ENCODE peak calls at places on chromosome 9, in eight cellular contexts. E, H, Q, N, W, K, C and V are unnamed samples.

GRCh38 chr9:98864257-98865180 is 57.0 kb downstream of the GALNT12 start:
- DNase-seq in Q (no peak), W (no peak), N (no peak), E (peak; percentile 59), K (no peak), C (peak; percentile 72), H (no peak), V (no peak)

GRCh38 chr9:99162759-99163364 is 57.9 kb downstream of the TGFBR1 start:
- DNase-seq in H (peak; percentile 51), C (peak; percentile 68), E (peak; percentile 70), N (no peak), K (no peak), Q (peak; percentile 22), W (peak; percentile 61), V (no peak)

GRCh38 chr9:86856259-86856658 is 91.0 kb downstream of the GAS1 start:
- DNase-seq in E (no peak), H (no peak), Q (no peak), K (no peak), N (no peak), W (no peak), C (peak; percentile 21), V (no peak)

GRCh38 chr9:13552606-13553215 is 273.2 kb upstream of the MPDZ start:
- DNase-seq in E (no peak), K (no peak), N (no peak), C (no peak), H (peak; percentile 12), Q (no peak), W (no peak), V (no peak)

GRCh38 chr9:122954253-122954691 is 13.5 kb downstream of the RABGAP1 start:
- DNase-seq in Q (no peak), E (peak; percentile 53), K (no peak), H (peak; percentile 63), N (no peak), C (peak; percentile 74), W (no peak), V (no peak)

GRCh38 chr9:128160603-128160987 is 530 bp downstream of the BBLN start:
- DNase-seq in N (peak; percentile 28), K (peak; percentile 64), Q (no peak), C (no peak), W (peak; percentile 67), E (no peak), H (no peak), V (no peak)

GRCh38 chr9:130128782-130129424 is 43.3 kb upstream of the NCS1 start:
- DNase-seq in K (peak; percentile 64), W (peak; percentile 88), H (peak; percentile 46), N (peak; percentile 39), Q (no peak), C (peak; percentile 94), E (peak; percentile 91), V (peak; percentile 75)

GRCh38 chr9:136385015-136385414 is 11.5 kb upstream of the CARD9 start:
- DNase-seq in Q (no peak), C (no peak), E (no peak), N (no peak), W (peak; percentile 37), H (no peak), K (no peak), V (no peak)

GRCh38 chr9:34522091-34522887 is 501 bp downstream of the ENHO start:
- DNase-seq in E (no peak), W (peak; percentile 35), H (no peak), Q (no peak), C (no peak), K (no peak), N (no peak), V (peak; percentile 76)

GRCh38 chr9:36813149-36813548 is 220.9 kb downstream of the PAX5 start:
- DNase-seq in H (no peak), K (no peak), C (no peak), E (no peak), W (no peak), Q (no peak), N (no peak), V (no peak)

GRCh38 chr9:16705121-16705604 is 165.3 kb downstream of the BNC2 start:
- DNase-seq in K (peak; percentile 90), Q (no peak), C (peak; percentile 95), N (peak; percentile 66), H (peak; percentile 95), W (no peak), E (peak; percentile 100), V (peak; percentile 97)

GRCh38 chr9:94639996-94640376 is 668 bp upstream of the FBP1 start:
- DNase-seq in K (no peak), C (no peak), Q (no peak), H (peak; percentile 55), E (no peak), W (no peak), N (peak; percentile 25), V (no peak)

GRCh38 chr9:79573697-79573976 is 1.9 kb downstream of the TLE4 start:
- DNase-seq in C (no peak), H (peak; percentile 38), N (no peak), K (no peak), W (no peak), E (peak; percentile 28), Q (no peak), V (no peak)

GRCh38 chr9:116000748-116001329 is 152.8 kb upstream of the PAPPA start:
- DNase-seq in K (no peak), E (peak; percentile 50), H (peak; percentile 40), N (peak; percentile 8), C (peak; percentile 50), W (peak; percentile 24), Q (peak; percentile 48), V (no peak)

GRCh38 chr9:81589392-81589791 is 100.0 kb downstream of the TLE1 start:
- DNase-seq in C (no peak), E (no peak), N (no peak), Q (no peak), W (no peak), K (no peak), H (no peak), V (peak; percentile 20)

GRCh38 chr9:32665101-32665500 is 29.6 kb upstream of the TAF1L start:
- DNase-seq in E (peak; percentile 35), K (no peak), C (peak; percentile 26), N (no peak), Q (no peak), H (peak; percentile 88), W (no peak), V (no peak)

GRCh38 chr9:116861321-116861720 is 174.2 kb downstream of the TRIM32 start:
- DNase-seq in W (no peak), K (no peak), Q (no peak), N (no peak), E (no peak), C (no peak), H (no peak), V (no peak)

GRCh38 chr9:37105169-37105750 is 15.1 kb upstream of the ZCCHC7 start:
- DNase-seq in Q (no peak), K (no peak), C (no peak), W (no peak), N (no peak), E (no peak), H (no peak), V (no peak)

GRCh38 chr9:135448570-135449180 is 30.9 kb upstream of the PPP1R26 start:
- DNase-seq in N (no peak), E (peak; percentile 18), Q (no peak), K (no peak), H (no peak), C (no peak), W (no peak), V (no peak)

GRCh38 chr9:123478967-123479602 is 123.1 kb downstream of the CRB2 start:
- DNase-seq in E (no peak), K (no peak), H (no peak), C (no peak), W (no peak), N (no peak), Q (no peak), V (no peak)

GRCh38 chr9:69949396-69949795 is 94.3 kb upstream of the MAMDC2 start:
- DNase-seq in E (peak; percentile 60), Q (no peak), N (no peak), H (no peak), K (no peak), W (no peak), C (peak; percentile 75), V (peak; percentile 55)

GRCh38 chr9:80157561-80157983 is 585.8 kb downstream of the TLE4 start:
- DNase-seq in N (no peak), K (no peak), E (peak; percentile 53), C (peak; percentile 23), W (no peak), Q (no peak), H (no peak), V (no peak)

GRCh38 chr9:36862206-36863145 is 171.6 kb downstream of the PAX5 start:
- DNase-seq in N (peak; percentile 46), W (peak; percentile 40), H (peak; percentile 41), Q (peak; percentile 38), K (peak; percentile 30), E (peak; percentile 50), C (peak; percentile 65), V (peak; percentile 71)

GRCh38 chr9:134067904-134068741 is at the start of gene BRD3:
- DNase-seq in Q (peak; percentile 71), K (peak; percentile 90), N (peak; percentile 88), C (peak; percentile 89), H (peak; percentile 85), E (peak; percentile 81), W (peak; percentile 91), V (peak; percentile 94)
- TF ChIP-seq CTCF in Q (no peak), K (no peak), N (no peak), C (no peak), H (no peak), E (no peak), W (no peak), V (peak; percentile 3)

DNA sequence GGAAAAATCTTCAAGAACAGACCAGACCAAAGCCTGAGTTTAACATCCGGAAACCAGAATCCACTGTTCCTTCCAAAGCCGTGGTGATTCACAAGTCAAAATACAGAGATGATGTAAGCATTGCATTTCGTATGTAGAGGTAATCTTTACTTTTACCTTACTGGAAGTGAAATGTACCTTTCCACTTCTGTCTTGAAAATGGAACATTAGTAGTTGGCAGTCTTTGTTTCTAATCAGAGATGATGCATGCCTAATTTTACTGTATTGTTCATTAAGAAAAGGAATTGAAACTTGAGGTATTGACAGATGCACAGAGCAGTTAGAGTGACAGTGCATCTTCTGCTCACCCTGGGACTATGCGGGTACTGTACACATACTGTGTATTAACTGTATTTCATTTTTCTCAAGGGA is 34.6 kb downstream of the HABP4 start:
- DNase-seq in K (no peak), H (no peak), W (no peak), N (no peak), C (no peak), Q (no peak), E (no peak), V (no peak)
- H3K4me3 ChIP-seq in K (no peak overlapping the region), H (no peak overlapping the region), W (no peak overlapping the region), N (no peak overlapping the region), C (no peak overlapping the region), Q (no peak overlapping the region), E (no peak overlapping the region), V (no peak overlapping the region)

GRCh38 chr9:88905506-88905905 is 85.8 kb upstream of the S1PR3 start:
- DNase-seq in N (no peak), K (no peak), H (no peak), C (peak; percentile 39), E (peak; percentile 71), Q (no peak), W (no peak), V (no peak)
- TF ChIP-seq CTCF in N (no peak), K (no peak), H (no peak), C (no peak), E (no peak), Q (no peak), W (no peak), V (no peak)

DNA sequence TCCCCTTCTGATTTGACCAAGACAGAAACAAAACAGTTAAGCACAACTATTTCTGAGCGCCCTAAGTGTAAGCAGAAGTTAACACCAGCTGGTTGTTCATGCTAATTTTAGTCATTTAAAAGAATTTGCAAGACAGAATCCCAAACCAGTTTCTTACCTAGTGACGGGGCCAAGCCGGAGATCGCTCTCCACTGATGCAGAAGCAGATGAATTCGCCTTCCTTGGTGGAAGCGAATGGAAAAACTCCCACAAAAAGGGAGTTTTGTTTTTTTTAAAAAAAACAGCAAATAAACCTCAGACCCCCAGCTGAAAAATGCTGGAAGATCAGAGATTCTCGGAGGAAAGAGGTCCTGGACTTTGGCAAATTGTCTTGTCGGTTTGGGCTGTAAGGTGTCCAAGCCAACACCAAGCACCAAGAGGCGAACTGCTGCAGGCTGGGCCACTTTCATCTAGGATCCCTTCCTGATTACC is 47.4 kb upstream of the GLDC start:
- DNase-seq in E (no peak), C (no peak), N (no peak), H (no peak), Q (no peak), K (no peak), W (no peak), V (no peak)
- H3K4me3 ChIP-seq in E (no peak overlapping the region), C (no peak overlapping the region), N (no peak overlapping the region), H (no peak overlapping the region), Q (no peak overlapping the region), K (no peak overlapping the region), W (no peak overlapping the region), V (no peak overlapping the region)